ENCODE peak calls at places on chromosomes 3 and 15, in four cellular contexts. One of them, this sample, is unnamed. For H3K36me3, the result is how much of the 10 kb centered on the place peaks cover.

GRCh38 chr3:42130329-42131070 is 39.3 kb downstream of the TRAK1 start:
- DNase-seq in aorta: no peak
- DNase-seq in CD8-positive, alpha-beta T cell: no peak
- DNase-seq in thyroid gland: no peak
- DNase-seq in this sample: no peak

GRCh38 chr15:53752406-53752805 is 7.1 kb downstream of the WDR72 start:
- DNase-seq in thyroid gland: no peak
- DNase-seq in aorta: no peak
- DNase-seq in CD8-positive, alpha-beta T cell: no peak
- DNase-seq in this sample: no peak

GRCh38 chr3:195196266-195196665 is 74.7 kb downstream of the XXYLT1 start:
- DNase-seq in aorta: no peak
- DNase-seq in thyroid gland: no peak
- DNase-seq in CD8-positive, alpha-beta T cell: no peak
- DNase-seq in this sample: no peak

GRCh38 chr3:65829228-65829627 is 209.5 kb downstream of the MAGI1 start:
- DNase-seq in CD8-positive, alpha-beta T cell: no peak
- DNase-seq in aorta: no peak
- DNase-seq in thyroid gland: no peak
- DNase-seq in this sample: no peak

GRCh38 chr3:113746955-113747718 is at the start of gene ATP6V1A:
- DNase-seq in thyroid gland: peak
- DNase-seq in CD8-positive, alpha-beta T cell: peak
- DNase-seq in aorta: peak
- DNase-seq in this sample: peak

GRCh38 chr15:99158626-99159412 is 53.9 kb downstream of the SYNM start:
- DNase-seq in aorta: no peak
- DNase-seq in thyroid gland: peak
- DNase-seq in CD8-positive, alpha-beta T cell: no peak
- DNase-seq in this sample: no peak

GRCh38 chr15:70258369-70259029 is 160.8 kb upstream of the TLE3 start:
- DNase-seq in CD8-positive, alpha-beta T cell: peak
- DNase-seq in aorta: peak
- DNase-seq in thyroid gland: no peak
- DNase-seq in this sample: peak

GRCh38 chr15:63699391-63699790 is 102.2 kb downstream of the FBXL22 start:
- DNase-seq in aorta: no peak
- DNase-seq in thyroid gland: no peak
- DNase-seq in CD8-positive, alpha-beta T cell: no peak
- DNase-seq in this sample: no peak

GRCh38 chr3:111315911-111316310 is 226.1 kb upstream of the CD96 start:
- DNase-seq in CD8-positive, alpha-beta T cell: no peak
- DNase-seq in aorta: no peak
- DNase-seq in thyroid gland: no peak
- DNase-seq in this sample: no peak

GRCh38 chr15:51874751-51875644 is 45.5 kb downstream of the TMOD3 start:
- DNase-seq in thyroid gland: no peak
- DNase-seq in CD8-positive, alpha-beta T cell: no peak
- DNase-seq in aorta: no peak
- DNase-seq in this sample: no peak

GRCh38 chr3:135618123-135618522 is 347.4 kb upstream of the PPP2R3A start:
- DNase-seq in thyroid gland: peak
- DNase-seq in CD8-positive, alpha-beta T cell: no peak
- DNase-seq in aorta: no peak
- DNase-seq in this sample: peak

GRCh38 chr3:103965764-103966163 is 1400.9 kb upstream of the ALCAM start:
- DNase-seq in CD8-positive, alpha-beta T cell: no peak
- DNase-seq in thyroid gland: no peak
- DNase-seq in aorta: no peak
- DNase-seq in this sample: no peak

GRCh38 chr3:39287859-39288221 is 8.0 kb upstream of the CX3CR1 start:
- DNase-seq in thyroid gland: no peak
- DNase-seq in aorta: no peak
- DNase-seq in CD8-positive, alpha-beta T cell: no peak
- DNase-seq in this sample: no peak

GRCh38 chr3:39288300-39288808 is 8.5 kb upstream of the CX3CR1 start:
- DNase-seq in aorta: peak
- DNase-seq in CD8-positive, alpha-beta T cell: peak
- DNase-seq in thyroid gland: peak
- DNase-seq in this sample: peak

GRCh38 chr3:39287216-39287858 is 7.5 kb upstream of the CX3CR1 start:
- DNase-seq in thyroid gland: no peak
- DNase-seq in CD8-positive, alpha-beta T cell: no peak
- DNase-seq in aorta: no peak
- DNase-seq in this sample: no peak

GRCh38 chr3:39290255-39290654 is 10.4 kb upstream of the CX3CR1 start:
- DNase-seq in CD8-positive, alpha-beta T cell: no peak
- DNase-seq in thyroid gland: no peak
- DNase-seq in aorta: no peak
- DNase-seq in this sample: no peak

DNA sequence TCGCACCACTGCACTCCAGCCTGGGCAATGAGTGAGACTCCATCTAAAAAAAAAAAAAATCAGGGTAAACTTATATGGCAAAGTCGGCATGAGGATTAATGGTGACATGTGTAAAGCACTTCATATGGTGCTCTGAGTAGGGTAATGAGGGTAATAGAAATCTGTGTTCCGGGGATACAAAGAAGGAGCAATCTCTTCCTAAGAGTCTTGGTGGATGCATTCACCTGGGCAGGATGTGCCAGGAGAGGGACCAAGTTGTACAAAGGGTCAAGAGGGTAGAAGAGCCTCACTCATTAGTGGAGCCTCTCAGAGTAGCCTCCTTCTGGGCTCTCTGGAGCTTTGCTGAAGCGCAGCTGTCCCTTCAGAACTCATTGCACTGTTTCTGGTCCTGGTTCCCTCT is 9.3 kb upstream of the CX3CR1 start:
- DNase-seq in CD8-positive, alpha-beta T cell: no peak
- DNase-seq in thyroid gland: no peak
- DNase-seq in aorta: no peak
- DNase-seq in this sample: no peak
- H3K36me3 ChIP-seq in CD8-positive, alpha-beta T cell: under half
- H3K36me3 ChIP-seq in thyroid gland: under half
- H3K36me3 ChIP-seq in aorta: under half
- H3K36me3 ChIP-seq in this sample: under half

GRCh38 chr3:71070497-71071465 is 512.7 kb downstream of the FOXP1 start:
- DNase-seq in thyroid gland: peak
- DNase-seq in CD8-positive, alpha-beta T cell: no peak
- DNase-seq in aorta: no peak
- DNase-seq in this sample: no peak
- H3K27ac ChIP-seq in thyroid gland: peak
- H3K27ac ChIP-seq in CD8-positive, alpha-beta T cell: no peak
- H3K27ac ChIP-seq in aorta: peak
- H3K27ac ChIP-seq in this sample: no peak

DNA sequence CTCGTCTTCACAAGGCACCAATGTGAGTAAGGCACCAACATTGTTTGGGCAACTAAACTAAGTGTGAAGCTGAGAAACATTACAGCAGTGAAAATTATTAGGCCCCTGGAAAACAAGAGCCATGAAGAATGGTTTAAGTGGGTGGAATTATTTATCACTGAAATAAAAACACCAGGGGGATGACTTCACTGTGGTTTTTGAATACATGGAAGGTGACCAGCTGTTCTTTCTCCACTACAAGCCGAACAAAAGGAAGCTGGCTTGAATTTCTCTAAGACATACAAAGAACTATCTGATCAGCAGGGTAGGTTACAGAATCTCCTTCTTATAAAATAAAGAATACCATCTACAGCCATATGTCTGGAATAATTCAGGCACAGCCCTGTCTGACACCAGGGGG is 31.0 kb downstream of the SPATA12 start:
- DNase-seq in CD8-positive, alpha-beta T cell: no peak
- DNase-seq in thyroid gland: no peak
- DNase-seq in aorta: no peak
- DNase-seq in this sample: no peak
- H3K36me3 ChIP-seq in CD8-positive, alpha-beta T cell: under half
- H3K36me3 ChIP-seq in thyroid gland: under half
- H3K36me3 ChIP-seq in aorta: under half
- H3K36me3 ChIP-seq in this sample: under half

GRCh38 chr3:40690696-40691597 is 166.2 kb downstream of the ZNF621 start:
- DNase-seq in thyroid gland: peak
- DNase-seq in aorta: peak
- DNase-seq in CD8-positive, alpha-beta T cell: no peak
- DNase-seq in this sample: peak
- H3K27ac ChIP-seq in thyroid gland: peak
- H3K27ac ChIP-seq in aorta: peak
- H3K27ac ChIP-seq in CD8-positive, alpha-beta T cell: no peak
- H3K27ac ChIP-seq in this sample: no peak

DNA sequence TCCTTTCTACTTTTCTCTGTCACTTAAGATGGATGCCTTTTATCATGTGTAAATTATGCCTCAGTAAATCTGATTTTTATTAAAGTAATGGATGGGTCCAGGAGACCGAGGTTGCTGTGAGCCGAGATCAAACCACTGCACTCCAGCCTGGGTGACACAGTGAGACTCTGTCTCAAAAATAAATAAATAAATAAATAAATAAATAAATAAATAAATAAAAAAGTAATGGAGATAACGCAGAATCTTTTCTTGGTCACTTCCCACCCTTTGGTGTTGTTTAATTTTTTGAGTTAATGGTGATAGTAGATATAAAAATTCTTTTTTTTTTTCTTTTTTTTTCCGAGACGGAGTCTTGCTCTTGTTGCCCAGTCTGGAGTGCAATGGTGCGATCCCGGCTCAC is 44.1 kb upstream of the MUC13 start:
- DNase-seq in CD8-positive, alpha-beta T cell: no peak
- DNase-seq in thyroid gland: no peak
- DNase-seq in aorta: no peak
- DNase-seq in this sample: no peak
- H3K36me3 ChIP-seq in CD8-positive, alpha-beta T cell: under half
- H3K36me3 ChIP-seq in thyroid gland: under half
- H3K36me3 ChIP-seq in aorta: under half
- H3K36me3 ChIP-seq in this sample: under half

GRCh38 chr15:40875996-40876740 is 2.1 kb upstream of the RHOV start:
- DNase-seq in CD8-positive, alpha-beta T cell: no peak
- DNase-seq in aorta: no peak
- DNase-seq in thyroid gland: no peak
- DNase-seq in this sample: no peak

GRCh38 chr15:40873625-40874561 is at the start of gene RHOV:
- DNase-seq in CD8-positive, alpha-beta T cell: peak
- DNase-seq in aorta: peak
- DNase-seq in thyroid gland: peak
- DNase-seq in this sample: peak

GRCh38 chr15:40870716-40871115 is 3.3 kb downstream of the RHOV start:
- DNase-seq in thyroid gland: no peak
- DNase-seq in aorta: peak
- DNase-seq in CD8-positive, alpha-beta T cell: no peak
- DNase-seq in this sample: no peak

GRCh38 chr15:40871749-40872617 is 2.1 kb downstream of the RHOV start:
- DNase-seq in aorta: peak
- DNase-seq in thyroid gland: peak
- DNase-seq in CD8-positive, alpha-beta T cell: no peak
- DNase-seq in this sample: no peak

DNA sequence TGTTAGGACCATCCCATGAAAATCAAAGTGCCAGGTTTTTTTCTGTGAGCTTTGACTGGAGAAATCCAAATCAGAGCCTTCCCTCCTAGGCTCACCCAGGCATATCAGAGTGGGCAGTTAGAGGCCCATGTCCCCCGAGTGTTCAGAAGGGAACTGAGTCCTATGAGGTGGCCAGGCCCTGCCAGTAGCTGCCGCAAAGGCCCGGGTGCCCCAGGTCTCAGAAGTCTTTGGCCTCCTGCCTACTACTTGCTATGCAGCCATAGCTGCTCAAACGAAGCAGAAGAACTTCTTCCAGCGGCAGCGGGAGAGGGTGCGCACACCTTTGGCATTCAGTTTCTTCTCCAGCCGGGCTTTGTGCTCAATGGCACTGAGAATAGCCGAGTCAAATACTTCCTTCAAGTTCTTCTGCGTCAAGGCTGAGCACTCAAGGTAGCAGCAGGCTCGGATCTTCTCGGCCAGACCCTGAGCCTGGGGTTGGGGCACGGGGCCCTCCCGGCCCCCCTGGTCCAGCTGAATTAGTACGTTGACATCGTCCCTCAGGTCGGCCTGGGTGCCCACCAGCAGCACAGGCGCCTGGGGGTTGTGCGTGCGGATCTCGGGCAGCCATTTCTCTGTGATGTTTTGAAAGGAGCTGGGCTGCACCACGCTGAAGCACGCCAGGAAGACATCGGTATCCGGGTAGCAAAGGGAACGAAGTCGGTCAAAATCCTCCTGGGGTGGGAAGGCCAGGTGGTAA is 1.1 kb downstream of the RHOV start:
- DNase-seq in thyroid gland: peak
- DNase-seq in aorta: peak
- DNase-seq in CD8-positive, alpha-beta T cell: no peak
- DNase-seq in this sample: no peak
- H3K27ac ChIP-seq in thyroid gland: no peak
- H3K27ac ChIP-seq in aorta: no peak
- H3K27ac ChIP-seq in CD8-positive, alpha-beta T cell: no peak
- H3K27ac ChIP-seq in this sample: no peak

DNA sequence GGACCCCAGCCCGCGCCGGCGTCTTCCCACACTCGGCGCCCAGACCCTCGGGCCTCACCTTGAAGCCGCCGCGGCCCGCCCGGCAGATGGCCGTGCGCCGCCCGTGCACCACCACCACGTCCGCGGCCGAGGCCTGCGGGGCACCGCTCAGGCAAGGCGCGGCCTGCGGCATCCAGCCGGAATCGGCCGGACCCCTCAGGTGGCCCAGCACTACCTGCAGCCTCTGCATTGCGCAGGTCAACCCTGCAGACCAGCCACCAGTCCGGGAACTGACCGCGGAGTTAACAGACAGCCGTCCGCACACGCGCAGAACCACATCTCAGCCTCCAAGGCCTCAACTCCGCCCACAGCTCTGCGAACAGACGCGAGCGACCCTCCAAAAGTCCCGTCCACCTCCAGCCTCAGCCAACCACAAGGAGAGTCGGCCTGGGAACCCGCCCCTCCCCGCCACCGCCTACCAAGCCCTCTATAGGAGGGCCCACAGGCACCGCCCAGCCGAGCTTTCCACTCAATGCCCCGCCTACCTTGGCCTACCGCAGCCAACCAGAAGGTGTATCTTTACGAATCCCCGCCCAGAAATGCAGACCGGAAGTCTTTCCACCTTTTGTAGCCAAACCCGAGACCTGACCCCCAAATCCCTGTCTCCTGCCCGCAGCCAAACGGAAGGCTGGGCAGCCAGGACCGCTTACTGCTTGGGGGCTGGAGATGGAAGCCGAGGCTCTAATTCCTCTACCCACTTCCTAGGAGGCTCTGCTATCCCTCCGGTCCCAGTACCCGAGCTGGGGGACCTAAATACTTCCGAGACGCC is at the start of gene ACAA1:
- DNase-seq in thyroid gland: peak
- DNase-seq in CD8-positive, alpha-beta T cell: peak
- DNase-seq in aorta: peak
- DNase-seq in this sample: peak
- H3K36me3 ChIP-seq in thyroid gland: under half
- H3K36me3 ChIP-seq in CD8-positive, alpha-beta T cell: under half
- H3K36me3 ChIP-seq in aorta: under half
- H3K36me3 ChIP-seq in this sample: under half

This sample was measured in adrenal gland.